ENCODE peak calls at places on chromosomes 1 and 21, in eight cellular contexts. One of them, this sample, is unnamed.

GRCh38 chr1:16354619-16355018 is 2.3 kb upstream of the FBXO42 start:
- DNase-seq in suprapubic skin: no peak
- DNase-seq in stomach: no peak
- DNase-seq in H1: no peak
- DNase-seq in transverse colon: no peak
- DNase-seq in SK-N-SH: no peak
- DNase-seq in sigmoid colon: peak
- DNase-seq in esophagus muscularis mucosa: no peak
- DNase-seq in this sample: no peak

GRCh38 chr1:20732071-20732587 is 374 bp downstream of the SH2D5 start:
- DNase-seq in suprapubic skin: no peak
- DNase-seq in stomach: peak
- DNase-seq in H1: peak
- DNase-seq in transverse colon: peak
- DNase-seq in SK-N-SH: peak
- DNase-seq in sigmoid colon: no peak
- DNase-seq in esophagus muscularis mucosa: no peak
- DNase-seq in this sample: no peak

GRCh38 chr1:80217377-80217986 is 1211.0 kb upstream of the ADGRL4 start:
- DNase-seq in suprapubic skin: no peak
- DNase-seq in stomach: no peak
- DNase-seq in H1: no peak
- DNase-seq in transverse colon: no peak
- DNase-seq in SK-N-SH: peak
- DNase-seq in sigmoid colon: no peak
- DNase-seq in esophagus muscularis mucosa: no peak
- DNase-seq in this sample: no peak

GRCh38 chr1:25051504-25051903 is 121.4 kb upstream of the RUNX3 start:
- DNase-seq in suprapubic skin: no peak
- DNase-seq in stomach: no peak
- DNase-seq in H1: no peak
- DNase-seq in transverse colon: no peak
- DNase-seq in SK-N-SH: no peak
- DNase-seq in sigmoid colon: no peak
- DNase-seq in esophagus muscularis mucosa: no peak
- DNase-seq in this sample: no peak

GRCh38 chr1:209900734-209901133 is 37.3 kb upstream of the SYT14 start:
- DNase-seq in suprapubic skin: no peak
- DNase-seq in stomach: no peak
- DNase-seq in H1: no peak
- DNase-seq in transverse colon: no peak
- DNase-seq in SK-N-SH: peak
- DNase-seq in sigmoid colon: no peak
- DNase-seq in esophagus muscularis mucosa: no peak
- DNase-seq in this sample: no peak

GRCh38 chr1:87449348-87449963 is 120.8 kb downstream of the LMO4 start:
- DNase-seq in suprapubic skin: no peak
- DNase-seq in stomach: peak
- DNase-seq in H1: no peak
- DNase-seq in transverse colon: peak
- DNase-seq in SK-N-SH: no peak
- DNase-seq in sigmoid colon: peak
- DNase-seq in esophagus muscularis mucosa: no peak
- DNase-seq in this sample: peak

GRCh38 chr1:147076442-147076841 is 95.8 kb downstream of the PRKAB2 start:
- DNase-seq in suprapubic skin: no peak
- DNase-seq in stomach: no peak
- DNase-seq in H1: no peak
- DNase-seq in transverse colon: no peak
- DNase-seq in SK-N-SH: no peak
- DNase-seq in sigmoid colon: no peak
- DNase-seq in esophagus muscularis mucosa: no peak
- DNase-seq in this sample: no peak

GRCh38 chr1:226064168-226064815 is 1.8 kb downstream of the H3-3A start:
- DNase-seq in suprapubic skin: no peak
- DNase-seq in stomach: peak
- DNase-seq in H1: no peak
- DNase-seq in transverse colon: no peak
- DNase-seq in SK-N-SH: no peak
- DNase-seq in sigmoid colon: no peak
- DNase-seq in esophagus muscularis mucosa: no peak
- DNase-seq in this sample: no peak

GRCh38 chr1:157948547-157949152 is 44.8 kb upstream of the KIRREL1 start:
- DNase-seq in suprapubic skin: no peak
- DNase-seq in stomach: no peak
- DNase-seq in H1: peak
- DNase-seq in transverse colon: peak
- DNase-seq in SK-N-SH: no peak
- DNase-seq in sigmoid colon: no peak
- DNase-seq in esophagus muscularis mucosa: no peak
- DNase-seq in this sample: no peak

GRCh38 chr21:28538987-28539622 is 453.6 kb downstream of the LTN1 start:
- DNase-seq in suprapubic skin: no peak
- DNase-seq in stomach: no peak
- DNase-seq in H1: no peak
- DNase-seq in transverse colon: no peak
- DNase-seq in SK-N-SH: no peak
- DNase-seq in sigmoid colon: no peak
- DNase-seq in esophagus muscularis mucosa: no peak
- DNase-seq in this sample: no peak

GRCh38 chr1:228865613-228866320 is 130.5 kb downstream of the RHOU start:
- DNase-seq in suprapubic skin: no peak
- DNase-seq in stomach: no peak
- DNase-seq in H1: no peak
- DNase-seq in transverse colon: no peak
- DNase-seq in SK-N-SH: peak
- DNase-seq in sigmoid colon: no peak
- DNase-seq in esophagus muscularis mucosa: no peak
- DNase-seq in this sample: no peak

GRCh38 chr21:42417533-42417932 is 13.8 kb downstream of the UBASH3A start:
- DNase-seq in suprapubic skin: no peak
- DNase-seq in stomach: no peak
- DNase-seq in H1: no peak
- DNase-seq in transverse colon: no peak
- DNase-seq in SK-N-SH: no peak
- DNase-seq in sigmoid colon: no peak
- DNase-seq in esophagus muscularis mucosa: no peak
- DNase-seq in this sample: peak

GRCh38 chr1:26403656-26404055 is 7.0 kb upstream of the LIN28A start:
- DNase-seq in suprapubic skin: no peak
- DNase-seq in stomach: no peak
- DNase-seq in H1: no peak
- DNase-seq in transverse colon: no peak
- DNase-seq in SK-N-SH: no peak
- DNase-seq in sigmoid colon: no peak
- DNase-seq in esophagus muscularis mucosa: no peak
- DNase-seq in this sample: no peak

GRCh38 chr1:66618390-66618789 is 84.4 kb downstream of the SGIP1 start:
- DNase-seq in suprapubic skin: no peak
- DNase-seq in stomach: no peak
- DNase-seq in H1: no peak
- DNase-seq in transverse colon: no peak
- DNase-seq in SK-N-SH: no peak
- DNase-seq in sigmoid colon: no peak
- DNase-seq in esophagus muscularis mucosa: no peak
- DNase-seq in this sample: no peak

GRCh38 chr1:167450843-167451242 is 67.5 kb downstream of the CD247 start:
- DNase-seq in suprapubic skin: no peak
- DNase-seq in stomach: no peak
- DNase-seq in H1: no peak
- DNase-seq in transverse colon: no peak
- DNase-seq in SK-N-SH: no peak
- DNase-seq in sigmoid colon: peak
- DNase-seq in esophagus muscularis mucosa: no peak
- DNase-seq in this sample: no peak
- TF ChIP-seq EP300 in suprapubic skin: no peak
- TF ChIP-seq EP300 in stomach: no peak
- TF ChIP-seq EP300 in H1: no peak
- TF ChIP-seq EP300 in transverse colon: no peak
- TF ChIP-seq EP300 in SK-N-SH: no peak
- TF ChIP-seq EP300 in sigmoid colon: no peak
- TF ChIP-seq EP300 in esophagus muscularis mucosa: no peak
- TF ChIP-seq EP300 in this sample: no peak

DNA sequence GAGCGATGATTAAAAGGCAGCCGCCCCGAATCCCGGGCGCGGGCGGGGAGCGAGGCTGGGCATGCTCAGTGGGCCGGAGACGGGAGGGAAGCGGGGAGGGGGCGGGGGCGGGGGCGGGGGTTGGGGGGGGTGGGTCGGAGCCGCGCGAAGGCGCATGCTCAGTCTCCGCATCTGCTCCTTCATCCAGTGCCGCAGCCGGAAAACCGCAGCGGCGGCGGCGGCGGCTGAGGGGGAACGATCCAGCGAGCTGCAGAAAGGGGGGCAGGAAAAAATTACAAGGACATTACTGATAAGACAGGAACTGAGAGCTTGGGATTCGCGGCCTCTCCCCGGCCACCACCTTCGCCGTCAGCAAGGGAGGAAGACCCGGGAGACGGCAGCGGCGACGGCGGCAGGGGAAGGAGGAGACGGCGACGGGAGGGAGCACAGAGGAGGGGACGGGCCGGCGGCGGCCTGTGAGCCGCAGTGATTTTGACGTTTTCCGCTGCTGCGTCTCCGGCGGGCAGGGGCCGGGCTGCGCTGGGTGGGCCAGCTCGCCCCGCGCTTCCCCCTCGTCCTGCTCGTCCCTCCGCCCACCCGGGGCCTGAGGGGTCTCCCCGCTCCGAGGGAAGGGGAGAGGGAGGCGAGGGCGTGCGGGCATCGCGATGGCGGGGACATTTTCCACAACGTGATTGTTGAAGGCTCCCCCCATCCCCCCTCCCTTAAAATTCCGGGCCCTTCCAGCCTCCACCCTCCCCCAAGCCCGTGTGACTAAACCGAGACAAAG is at the start of gene CAMSAP2:
- DNase-seq in suprapubic skin: peak
- DNase-seq in stomach: peak
- DNase-seq in H1: no peak
- DNase-seq in transverse colon: peak
- DNase-seq in SK-N-SH: peak
- DNase-seq in sigmoid colon: peak
- DNase-seq in esophagus muscularis mucosa: peak
- DNase-seq in this sample: no peak
- TF ChIP-seq POLR2AphosphoS5 in suprapubic skin: peak
- TF ChIP-seq POLR2AphosphoS5 in stomach: peak
- TF ChIP-seq POLR2AphosphoS5 in H1: peak
- TF ChIP-seq POLR2AphosphoS5 in transverse colon: peak
- TF ChIP-seq POLR2AphosphoS5 in SK-N-SH: peak
- TF ChIP-seq POLR2AphosphoS5 in sigmoid colon: peak
- TF ChIP-seq POLR2AphosphoS5 in esophagus muscularis mucosa: peak
- TF ChIP-seq POLR2AphosphoS5 in this sample: no peak

DNA sequence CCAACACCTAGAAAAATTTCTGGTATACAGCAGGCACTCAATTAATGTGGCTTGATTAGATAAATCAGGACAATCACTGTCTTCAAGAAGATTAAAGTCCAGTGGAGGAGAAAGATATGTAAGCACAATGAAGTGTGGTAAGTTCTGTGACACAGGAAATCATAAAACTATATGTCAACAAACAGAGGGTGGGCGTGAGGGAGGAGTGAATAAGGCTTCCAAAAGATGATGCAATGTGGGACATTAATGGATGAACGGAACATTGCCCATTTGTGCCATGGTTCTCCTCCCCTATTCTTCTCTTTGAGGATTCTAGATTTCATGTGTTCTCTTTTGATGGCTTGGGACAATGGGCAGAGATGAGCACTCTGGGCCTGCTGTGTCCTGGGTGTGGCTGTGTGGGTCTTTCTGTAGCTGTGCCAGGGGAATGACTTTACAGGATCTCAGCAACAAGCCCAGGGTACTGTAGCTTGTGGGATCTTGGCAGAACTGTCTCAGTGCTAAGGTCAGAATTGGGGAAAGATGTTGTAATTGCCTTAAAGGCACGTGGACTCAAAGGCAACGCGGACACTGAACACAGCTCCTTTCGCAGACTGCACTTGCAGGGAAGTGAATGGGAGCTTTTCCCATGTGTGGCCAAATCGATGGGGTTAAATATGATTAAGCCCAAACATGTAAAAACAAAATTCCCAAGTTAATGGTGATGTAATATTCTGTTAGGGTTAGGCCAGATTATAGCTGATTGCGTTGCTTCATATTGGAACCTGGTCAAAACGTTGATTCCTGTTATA is 366.9 kb downstream of the TGFB2 start:
- DNase-seq in suprapubic skin: peak
- DNase-seq in stomach: no peak
- DNase-seq in H1: no peak
- DNase-seq in transverse colon: peak
- DNase-seq in SK-N-SH: no peak
- DNase-seq in sigmoid colon: peak
- DNase-seq in esophagus muscularis mucosa: no peak
- DNase-seq in this sample: no peak
- TF ChIP-seq EP300 in suprapubic skin: no peak
- TF ChIP-seq EP300 in stomach: no peak
- TF ChIP-seq EP300 in H1: no peak
- TF ChIP-seq EP300 in transverse colon: no peak
- TF ChIP-seq EP300 in SK-N-SH: no peak
- TF ChIP-seq EP300 in sigmoid colon: no peak
- TF ChIP-seq EP300 in esophagus muscularis mucosa: no peak
- TF ChIP-seq EP300 in this sample: no peak

GRCh38 chr1:31422505-31423319 is 9.7 kb downstream of the SERINC2 start:
- DNase-seq in suprapubic skin: peak
- DNase-seq in stomach: peak
- DNase-seq in H1: no peak
- DNase-seq in transverse colon: peak
- DNase-seq in SK-N-SH: peak
- DNase-seq in sigmoid colon: peak
- DNase-seq in esophagus muscularis mucosa: no peak
- DNase-seq in this sample: peak
- TF ChIP-seq POLR2AphosphoS5 in suprapubic skin: no peak
- TF ChIP-seq POLR2AphosphoS5 in stomach: peak
- TF ChIP-seq POLR2AphosphoS5 in H1: no peak
- TF ChIP-seq POLR2AphosphoS5 in transverse colon: no peak
- TF ChIP-seq POLR2AphosphoS5 in SK-N-SH: no peak
- TF ChIP-seq POLR2AphosphoS5 in sigmoid colon: no peak
- TF ChIP-seq POLR2AphosphoS5 in esophagus muscularis mucosa: no peak
- TF ChIP-seq POLR2AphosphoS5 in this sample: no peak

DNA sequence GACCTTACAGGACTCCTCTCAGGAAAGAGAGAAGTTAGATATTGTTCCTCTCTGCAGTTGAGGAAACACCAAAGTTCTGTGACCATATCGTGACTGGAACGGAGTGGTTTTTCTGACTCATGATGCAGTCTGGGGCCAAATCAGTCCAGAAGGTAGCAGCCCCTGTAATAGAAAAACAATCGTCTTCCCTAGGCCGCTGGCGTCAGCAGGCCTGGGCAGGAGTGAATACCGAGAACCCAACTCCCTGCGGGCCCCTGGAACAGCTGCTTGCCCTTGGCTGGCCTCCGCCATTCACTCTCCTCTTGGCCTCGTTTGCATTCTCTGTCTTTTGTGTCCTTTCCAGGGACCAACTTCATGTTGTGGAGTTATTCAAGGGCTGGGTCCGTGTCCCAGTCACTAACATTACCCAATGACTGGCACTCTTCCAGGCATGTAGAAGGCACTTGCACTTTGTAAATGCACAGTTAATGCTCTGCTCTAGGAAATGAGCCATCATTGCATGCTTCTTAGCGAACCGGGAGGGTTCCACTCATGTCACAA is 10.9 kb upstream of the CD101 start:
- DNase-seq in suprapubic skin: peak
- DNase-seq in stomach: no peak
- DNase-seq in H1: no peak
- DNase-seq in transverse colon: peak
- DNase-seq in SK-N-SH: no peak
- DNase-seq in sigmoid colon: peak
- DNase-seq in esophagus muscularis mucosa: no peak
- DNase-seq in this sample: no peak
- TF ChIP-seq EP300 in suprapubic skin: no peak
- TF ChIP-seq EP300 in stomach: no peak
- TF ChIP-seq EP300 in H1: no peak
- TF ChIP-seq EP300 in transverse colon: no peak
- TF ChIP-seq EP300 in SK-N-SH: no peak
- TF ChIP-seq EP300 in sigmoid colon: no peak
- TF ChIP-seq EP300 in esophagus muscularis mucosa: no peak
- TF ChIP-seq EP300 in this sample: no peak

GRCh38 chr1:23344111-23344986 is at the start of gene HNRNPR:
- DNase-seq in suprapubic skin: peak
- DNase-seq in stomach: peak
- DNase-seq in H1: peak
- DNase-seq in transverse colon: peak
- DNase-seq in SK-N-SH: peak
- DNase-seq in sigmoid colon: peak
- DNase-seq in esophagus muscularis mucosa: peak
- DNase-seq in this sample: peak
- TF ChIP-seq POLR2AphosphoS5 in suprapubic skin: peak
- TF ChIP-seq POLR2AphosphoS5 in stomach: peak
- TF ChIP-seq POLR2AphosphoS5 in H1: no peak
- TF ChIP-seq POLR2AphosphoS5 in transverse colon: peak
- TF ChIP-seq POLR2AphosphoS5 in SK-N-SH: peak
- TF ChIP-seq POLR2AphosphoS5 in sigmoid colon: peak
- TF ChIP-seq POLR2AphosphoS5 in esophagus muscularis mucosa: peak
- TF ChIP-seq POLR2AphosphoS5 in this sample: peak

This sample was measured in GM12878.